ENCODE peak calls at places on chromosomes 2 and 18, in four cellular contexts. One of them, this sample, is unnamed. For H3K4me1, the result is how much of the 10 kb centered on the place peaks cover.

GRCh38 chr2:167550448-167550847 is 662.2 kb downstream of the XIRP2 start:
- DNase-seq in heart right ventricle: no peak
- DNase-seq in hepatocyte: peak
- DNase-seq in thoracic aorta: no peak
- DNase-seq in this sample: peak

GRCh38 chr2:146837857-146838256 is 1007.0 kb upstream of the ACVR2A start:
- DNase-seq in hepatocyte: no peak
- DNase-seq in thoracic aorta: no peak
- DNase-seq in heart right ventricle: no peak
- DNase-seq in this sample: no peak

GRCh38 chr2:80365762-80366161 is 61.2 kb upstream of the LRRTM1 start:
- DNase-seq in hepatocyte: no peak
- DNase-seq in heart right ventricle: no peak
- DNase-seq in thoracic aorta: no peak
- DNase-seq in this sample: no peak

GRCh38 chr2:100517556-100517955 is 45.2 kb upstream of the PDCL3 start:
- DNase-seq in hepatocyte: no peak
- DNase-seq in heart right ventricle: no peak
- DNase-seq in thoracic aorta: no peak
- DNase-seq in this sample: no peak

GRCh38 chr2:144996225-144996795 is 476.4 kb upstream of the ZEB2 start:
- DNase-seq in heart right ventricle: no peak
- DNase-seq in hepatocyte: no peak
- DNase-seq in thoracic aorta: no peak
- DNase-seq in this sample: peak

GRCh38 chr2:238730001-238730669 is 117.8 kb upstream of the TWIST2 start:
- DNase-seq in thoracic aorta: no peak
- DNase-seq in hepatocyte: no peak
- DNase-seq in heart right ventricle: no peak
- DNase-seq in this sample: no peak

GRCh38 chr2:221402072-221402471 is 170.0 kb downstream of the EPHA4 start:
- DNase-seq in heart right ventricle: no peak
- DNase-seq in hepatocyte: peak
- DNase-seq in thoracic aorta: no peak
- DNase-seq in this sample: peak

GRCh38 chr18:28063181-28063790 is 113.6 kb downstream of the CDH2 start:
- DNase-seq in thoracic aorta: no peak
- DNase-seq in heart right ventricle: no peak
- DNase-seq in hepatocyte: no peak
- DNase-seq in this sample: no peak

GRCh38 chr2:177314722-177315264 is 50.3 kb upstream of the NFE2L2 start:
- DNase-seq in heart right ventricle: no peak
- DNase-seq in thoracic aorta: no peak
- DNase-seq in hepatocyte: no peak
- DNase-seq in this sample: no peak

GRCh38 chr2:183349046-183349445 is 224.8 kb downstream of the NUP35 start:
- DNase-seq in hepatocyte: no peak
- DNase-seq in heart right ventricle: no peak
- DNase-seq in thoracic aorta: no peak
- DNase-seq in this sample: no peak

GRCh38 chr18:24937624-24938285 is 414.2 kb downstream of the ZNF521 start:
- DNase-seq in heart right ventricle: no peak
- DNase-seq in thoracic aorta: no peak
- DNase-seq in hepatocyte: no peak
- DNase-seq in this sample: no peak

GRCh38 chr2:177235855-177236437 is 23.4 kb downstream of the HNRNPA3 start:
- DNase-seq in heart right ventricle: peak
- DNase-seq in hepatocyte: no peak
- DNase-seq in thoracic aorta: no peak
- DNase-seq in this sample: no peak

GRCh38 chr2:159101755-159102489 is 133.5 kb downstream of the TANC1 start:
- DNase-seq in hepatocyte: no peak
- DNase-seq in heart right ventricle: no peak
- DNase-seq in thoracic aorta: no peak
- DNase-seq in this sample: no peak

GRCh38 chr2:80001704-80002103 is 302.8 kb downstream of the LRRTM1 start:
- DNase-seq in heart right ventricle: no peak
- DNase-seq in hepatocyte: no peak
- DNase-seq in thoracic aorta: no peak
- DNase-seq in this sample: no peak

GRCh38 chr18:58290059-58290747 is 246.2 kb downstream of the NEDD4L start:
- DNase-seq in thoracic aorta: no peak
- DNase-seq in hepatocyte: no peak
- DNase-seq in heart right ventricle: no peak
- DNase-seq in this sample: no peak

GRCh38 chr2:206980413-206980812 is 41.1 kb downstream of the CPO start:
- DNase-seq in hepatocyte: no peak
- DNase-seq in thoracic aorta: no peak
- DNase-seq in heart right ventricle: no peak
- DNase-seq in this sample: no peak

GRCh38 chr2:241870081-241870541 is 582 bp downstream of the RTP5 start:
- DNase-seq in heart right ventricle: no peak
- DNase-seq in hepatocyte: no peak
- DNase-seq in thoracic aorta: no peak
- DNase-seq in this sample: no peak

GRCh38 chr2:215831296-215831913 is 181.9 kb downstream of the MREG start:
- DNase-seq in hepatocyte: peak
- DNase-seq in thoracic aorta: no peak
- DNase-seq in heart right ventricle: peak
- DNase-seq in this sample: no peak

GRCh38 chr2:230326453-230327417 is at the start of gene SP140L:
- DNase-seq in hepatocyte: peak
- DNase-seq in thoracic aorta: peak
- DNase-seq in heart right ventricle: peak
- DNase-seq in this sample: no peak

GRCh38 chr2:225041871-225042799 is at the start of gene DOCK10:
- DNase-seq in heart right ventricle: peak
- DNase-seq in thoracic aorta: no peak
- DNase-seq in hepatocyte: peak
- DNase-seq in this sample: peak

GRCh38 chr2:187377335-187377734 is 70.7 kb downstream of the CALCRL start:
- DNase-seq in hepatocyte: no peak
- DNase-seq in heart right ventricle: no peak
- DNase-seq in thoracic aorta: no peak
- DNase-seq in this sample: no peak

GRCh38 chr2:166419616-166419934 is 43.8 kb upstream of the SCN9A start:
- DNase-seq in hepatocyte: peak
- DNase-seq in heart right ventricle: no peak
- DNase-seq in thoracic aorta: no peak
- DNase-seq in this sample: peak

GRCh38 chr2:33502025-33502424 is 25.6 kb downstream of the RASGRP3 start:
- DNase-seq in heart right ventricle: no peak
- DNase-seq in thoracic aorta: no peak
- DNase-seq in hepatocyte: no peak
- DNase-seq in this sample: no peak

GRCh38 chr2:9278439-9278838 is 71.8 kb downstream of the ASAP2 start:
- DNase-seq in heart right ventricle: no peak
- DNase-seq in thoracic aorta: no peak
- DNase-seq in hepatocyte: no peak
- DNase-seq in this sample: no peak

GRCh38 chr18:47261902-47262301 is 10.4 kb upstream of the SKOR2 start:
- DNase-seq in hepatocyte: no peak
- DNase-seq in heart right ventricle: no peak
- DNase-seq in thoracic aorta: no peak
- DNase-seq in this sample: no peak

GRCh38 chr2:239822146-239822945 is 202.8 kb downstream of the NDUFA10 start:
- DNase-seq in hepatocyte: no peak
- DNase-seq in heart right ventricle: peak
- DNase-seq in thoracic aorta: no peak
- DNase-seq in this sample: no peak

GRCh38 chr2:234422242-234422641 is 74.6 kb downstream of the ARL4C start:
- DNase-seq in thoracic aorta: no peak
- DNase-seq in heart right ventricle: no peak
- DNase-seq in hepatocyte: peak
- DNase-seq in this sample: peak

GRCh38 chr2:236705295-236706114 is 135.9 kb downstream of the ACKR3 start:
- DNase-seq in heart right ventricle: no peak
- DNase-seq in thoracic aorta: no peak
- DNase-seq in hepatocyte: no peak
- DNase-seq in this sample: no peak

GRCh38 chr2:37319754-37320609 is 4.7 kb downstream of the PRKD3 start:
- DNase-seq in heart right ventricle: no peak
- DNase-seq in thoracic aorta: no peak
- DNase-seq in hepatocyte: no peak
- DNase-seq in this sample: no peak

GRCh38 chr2:206160124-206160806 is 570 bp downstream of the EEF1B2 start:
- DNase-seq in thoracic aorta: no peak
- DNase-seq in heart right ventricle: no peak
- DNase-seq in hepatocyte: peak
- DNase-seq in this sample: peak

GRCh38 chr2:9892236-9892635 is 49.0 kb downstream of the TAF1B start:
- DNase-seq in hepatocyte: no peak
- DNase-seq in heart right ventricle: no peak
- DNase-seq in thoracic aorta: no peak
- DNase-seq in this sample: no peak

GRCh38 chr2:62787381-62787780 is 81.9 kb downstream of the EHBP1 start:
- DNase-seq in heart right ventricle: no peak
- DNase-seq in thoracic aorta: no peak
- DNase-seq in hepatocyte: peak
- DNase-seq in this sample: peak

GRCh38 chr2:241989074-241989473 is 119.5 kb downstream of the RTP5 start:
- DNase-seq in thoracic aorta: no peak
- DNase-seq in heart right ventricle: no peak
- DNase-seq in hepatocyte: no peak
- DNase-seq in this sample: no peak

GRCh38 chr2:96870631-96871255 is 863 bp upstream of the SEMA4C start:
- DNase-seq in thoracic aorta: no peak
- DNase-seq in hepatocyte: peak
- DNase-seq in heart right ventricle: no peak
- DNase-seq in this sample: no peak

GRCh38 chr18:44741070-44741469 is 60.4 kb downstream of the SETBP1 start:
- DNase-seq in thoracic aorta: no peak
- DNase-seq in hepatocyte: no peak
- DNase-seq in heart right ventricle: no peak
- DNase-seq in this sample: no peak

GRCh38 chr2:6916224-6916623 is 988 bp upstream of the RNF144A start:
- DNase-seq in hepatocyte: no peak
- DNase-seq in heart right ventricle: no peak
- DNase-seq in thoracic aorta: no peak
- DNase-seq in this sample: no peak

GRCh38 chr2:147541314-147541713 is 303.5 kb upstream of the ACVR2A start:
- DNase-seq in thoracic aorta: no peak
- DNase-seq in heart right ventricle: no peak
- DNase-seq in hepatocyte: no peak
- DNase-seq in this sample: no peak

GRCh38 chr18:25055076-25055475 is 296.9 kb downstream of the ZNF521 start:
- DNase-seq in hepatocyte: no peak
- DNase-seq in heart right ventricle: no peak
- DNase-seq in thoracic aorta: no peak
- DNase-seq in this sample: no peak

GRCh38 chr2:152499921-152500320 is 164.9 kb downstream of the FMNL2 start:
- DNase-seq in heart right ventricle: peak
- DNase-seq in thoracic aorta: no peak
- DNase-seq in hepatocyte: no peak
- DNase-seq in this sample: peak

GRCh38 chr2:54558188-54558975 is 102.3 kb downstream of the SPTBN1 start:
- DNase-seq in heart right ventricle: peak
- DNase-seq in hepatocyte: peak
- DNase-seq in thoracic aorta: no peak
- DNase-seq in this sample: peak
- H3K4me1 ChIP-seq in heart right ventricle: half or more
- H3K4me1 ChIP-seq in hepatocyte: under half
- H3K4me1 ChIP-seq in thoracic aorta: under half
- H3K4me1 ChIP-seq in this sample: half or more

DNA sequence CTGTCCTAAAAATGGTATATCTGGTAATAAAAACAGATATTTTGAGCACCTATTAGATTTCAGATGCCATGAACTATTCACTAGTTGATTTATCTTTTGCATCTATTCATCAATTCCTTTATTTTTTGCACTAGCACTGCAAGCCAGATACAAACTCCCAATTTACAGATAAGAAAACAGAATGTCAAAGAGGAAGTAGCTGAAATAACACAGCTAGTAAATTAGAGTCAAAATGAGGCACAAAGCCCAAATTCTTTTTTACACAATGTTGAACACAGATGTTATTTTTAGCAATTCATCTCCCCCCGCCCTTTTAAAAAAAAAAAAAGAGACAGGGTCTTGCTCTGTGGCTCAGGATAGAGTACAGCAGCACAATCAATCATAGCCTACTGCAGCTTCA is 127.9 kb downstream of the CCBE1 start:
- DNase-seq in thoracic aorta: no peak
- DNase-seq in hepatocyte: no peak
- DNase-seq in heart right ventricle: no peak
- DNase-seq in this sample: no peak
- H3K4me1 ChIP-seq in thoracic aorta: under half
- H3K4me1 ChIP-seq in hepatocyte: under half
- H3K4me1 ChIP-seq in heart right ventricle: under half
- H3K4me1 ChIP-seq in this sample: under half

GRCh38 chr18:54220406-54220805 is 4.1 kb downstream of the MBD2 start:
- DNase-seq in heart right ventricle: no peak
- DNase-seq in hepatocyte: no peak
- DNase-seq in thoracic aorta: no peak
- DNase-seq in this sample: no peak

GRCh38 chr18:54218299-54218698 is 6.2 kb downstream of the MBD2 start:
- DNase-seq in thoracic aorta: no peak
- DNase-seq in heart right ventricle: no peak
- DNase-seq in hepatocyte: no peak
- DNase-seq in this sample: no peak

GRCh38 chr18:54222922-54223567 is 1.4 kb downstream of the MBD2 start:
- DNase-seq in hepatocyte: peak
- DNase-seq in heart right ventricle: no peak
- DNase-seq in thoracic aorta: no peak
- DNase-seq in this sample: no peak

GRCh38 chr18:54215069-54215468 is 9.4 kb downstream of the MBD2 start:
- DNase-seq in thoracic aorta: no peak
- DNase-seq in heart right ventricle: no peak
- DNase-seq in hepatocyte: no peak
- DNase-seq in this sample: peak

GRCh38 chr18:54217624-54218023 is 6.8 kb downstream of the MBD2 start:
- DNase-seq in thoracic aorta: no peak
- DNase-seq in heart right ventricle: no peak
- DNase-seq in hepatocyte: no peak
- DNase-seq in this sample: no peak
- H3K4me1 ChIP-seq in thoracic aorta: under half
- H3K4me1 ChIP-seq in heart right ventricle: under half
- H3K4me1 ChIP-seq in hepatocyte: under half
- H3K4me1 ChIP-seq in this sample: under half

DNA sequence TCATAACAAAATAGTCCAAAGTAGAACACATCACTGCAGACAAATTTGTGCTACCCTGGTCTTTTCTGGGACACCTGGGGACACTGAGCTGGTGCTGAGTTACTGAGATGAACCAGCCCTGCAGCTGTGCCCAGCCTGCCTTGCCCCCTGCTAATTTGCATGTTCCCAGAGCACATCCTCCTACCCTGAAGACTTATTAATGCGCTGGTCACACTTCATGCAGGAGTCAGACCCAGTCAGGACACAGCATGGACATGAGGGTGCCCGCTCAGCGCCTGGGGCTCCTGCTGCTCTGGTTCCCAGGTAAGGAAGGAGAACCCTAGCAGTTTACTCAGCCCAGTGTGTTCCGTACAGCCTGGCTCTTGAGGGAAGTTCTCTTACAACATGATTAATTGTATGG is 1518.3 kb downstream of the RPIA start:
- DNase-seq in heart right ventricle: no peak
- DNase-seq in thoracic aorta: no peak
- DNase-seq in hepatocyte: no peak
- DNase-seq in this sample: no peak
- H3K4me1 ChIP-seq in heart right ventricle: under half
- H3K4me1 ChIP-seq in thoracic aorta: under half
- H3K4me1 ChIP-seq in hepatocyte: under half
- H3K4me1 ChIP-seq in this sample: under half

This sample was measured in cardiac muscle cell.